ENCODE peak calls at places on chromosomes 13 and 19, in four cellular contexts. One of them, this sample, is unnamed.

GRCh38 chr13:24997367-24997967 is 98.5 kb upstream of the PABPC3 start:
- DNase-seq in mucosa of descending colon: no peak
- DNase-seq in lower lobe of right lung: no peak
- DNase-seq in uterus: no peak
- DNase-seq in this sample: no peak

GRCh38 chr13:75544681-75545333 is 4.8 kb upstream of the UCHL3 start:
- DNase-seq in mucosa of descending colon: no peak
- DNase-seq in lower lobe of right lung: no peak
- DNase-seq in uterus: no peak
- DNase-seq in this sample: no peak

GRCh38 chr19:48683349-48683748 is 10.5 kb upstream of the NTN5 start:
- DNase-seq in mucosa of descending colon: no peak
- DNase-seq in lower lobe of right lung: peak
- DNase-seq in uterus: peak
- DNase-seq in this sample: no peak

GRCh38 chr19:6222884-6223283 is 56.9 kb downstream of the MLLT1 start:
- DNase-seq in mucosa of descending colon: no peak
- DNase-seq in lower lobe of right lung: peak
- DNase-seq in uterus: no peak
- DNase-seq in this sample: no peak

GRCh38 chr19:48887861-48888612 is 10.5 kb downstream of the TULP2 start:
- DNase-seq in mucosa of descending colon: no peak
- DNase-seq in lower lobe of right lung: no peak
- DNase-seq in uterus: no peak
- DNase-seq in this sample: no peak

GRCh38 chr13:85430216-85430615 is 369.0 kb downstream of the SLITRK6 start:
- DNase-seq in mucosa of descending colon: no peak
- DNase-seq in lower lobe of right lung: no peak
- DNase-seq in uterus: no peak
- DNase-seq in this sample: no peak

GRCh38 chr13:113746143-113746525 is 12.9 kb upstream of the TMEM255B start:
- DNase-seq in mucosa of descending colon: no peak
- DNase-seq in lower lobe of right lung: no peak
- DNase-seq in uterus: no peak
- DNase-seq in this sample: no peak

GRCh38 chr19:45657520-45658163 is 10.4 kb upstream of the GIPR start:
- DNase-seq in mucosa of descending colon: no peak
- DNase-seq in lower lobe of right lung: no peak
- DNase-seq in uterus: no peak
- DNase-seq in this sample: no peak

GRCh38 chr19:7789447-7789846 is 26.4 kb downstream of the CLEC4M start:
- DNase-seq in mucosa of descending colon: peak
- DNase-seq in lower lobe of right lung: no peak
- DNase-seq in uterus: no peak
- DNase-seq in this sample: no peak

GRCh38 chr13:109497917-109498316 is 288.5 kb downstream of the IRS2 start:
- DNase-seq in mucosa of descending colon: no peak
- DNase-seq in lower lobe of right lung: no peak
- DNase-seq in uterus: no peak
- DNase-seq in this sample: no peak

GRCh38 chr19:14467816-14468215 is 7.3 kb downstream of the PTGER1 start:
- DNase-seq in mucosa of descending colon: no peak
- DNase-seq in lower lobe of right lung: no peak
- DNase-seq in uterus: no peak
- DNase-seq in this sample: no peak
- TF ChIP-seq CTCF in mucosa of descending colon: no peak
- TF ChIP-seq CTCF in lower lobe of right lung: no peak
- TF ChIP-seq CTCF in uterus: no peak
- TF ChIP-seq CTCF in this sample: no peak

GRCh38 chr19:10193666-10194499 is 870 bp downstream of the DNMT1 start:
- DNase-seq in mucosa of descending colon: no peak
- DNase-seq in lower lobe of right lung: no peak
- DNase-seq in uterus: no peak
- DNase-seq in this sample: peak

GRCh38 chr19:10191347-10191746 is 3.4 kb downstream of the DNMT1 start:
- DNase-seq in mucosa of descending colon: no peak
- DNase-seq in lower lobe of right lung: no peak
- DNase-seq in uterus: peak
- DNase-seq in this sample: no peak

GRCh38 chr19:10195199-10195519 is 406 bp upstream of the DNMT1 start:
- DNase-seq in mucosa of descending colon: no peak
- DNase-seq in lower lobe of right lung: no peak
- DNase-seq in uterus: no peak
- DNase-seq in this sample: no peak

GRCh38 chr19:10194500-10195198 is at the start of gene DNMT1:
- DNase-seq in mucosa of descending colon: peak
- DNase-seq in lower lobe of right lung: peak
- DNase-seq in uterus: peak
- DNase-seq in this sample: peak

GRCh38 chr19:10192922-10193321 is 1.8 kb downstream of the DNMT1 start:
- DNase-seq in mucosa of descending colon: no peak
- DNase-seq in lower lobe of right lung: no peak
- DNase-seq in uterus: no peak
- DNase-seq in this sample: no peak
- H3K4me3 ChIP-seq in mucosa of descending colon: no peak
- H3K4me3 ChIP-seq in lower lobe of right lung: no peak
- H3K4me3 ChIP-seq in uterus: no peak
- H3K4me3 ChIP-seq in this sample: no peak

DNA sequence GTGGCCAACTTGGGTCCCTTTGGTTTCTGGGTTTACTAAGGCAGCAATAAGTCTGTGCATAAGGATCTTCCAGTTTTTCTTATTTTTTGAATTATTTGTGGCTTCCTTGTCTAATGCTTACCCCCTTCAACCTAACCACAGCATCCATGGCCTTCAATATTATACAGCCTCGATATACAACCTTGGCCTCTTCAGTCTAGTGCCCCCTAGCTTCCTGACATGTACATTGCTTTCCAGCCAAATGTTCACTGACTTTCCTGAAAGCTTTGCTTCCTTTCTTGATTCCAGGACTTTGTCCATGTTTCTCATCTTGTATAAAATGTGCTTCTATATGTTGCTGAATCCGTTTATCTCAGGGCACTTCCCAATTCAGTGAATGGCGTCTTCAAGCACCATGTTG is 310.1 kb downstream of the OLFM4 start:
- DNase-seq in mucosa of descending colon: no peak
- DNase-seq in lower lobe of right lung: no peak
- DNase-seq in uterus: no peak
- DNase-seq in this sample: no peak
- TF ChIP-seq CTCF in mucosa of descending colon: no peak
- TF ChIP-seq CTCF in lower lobe of right lung: no peak
- TF ChIP-seq CTCF in uterus: no peak
- TF ChIP-seq CTCF in this sample: no peak

DNA sequence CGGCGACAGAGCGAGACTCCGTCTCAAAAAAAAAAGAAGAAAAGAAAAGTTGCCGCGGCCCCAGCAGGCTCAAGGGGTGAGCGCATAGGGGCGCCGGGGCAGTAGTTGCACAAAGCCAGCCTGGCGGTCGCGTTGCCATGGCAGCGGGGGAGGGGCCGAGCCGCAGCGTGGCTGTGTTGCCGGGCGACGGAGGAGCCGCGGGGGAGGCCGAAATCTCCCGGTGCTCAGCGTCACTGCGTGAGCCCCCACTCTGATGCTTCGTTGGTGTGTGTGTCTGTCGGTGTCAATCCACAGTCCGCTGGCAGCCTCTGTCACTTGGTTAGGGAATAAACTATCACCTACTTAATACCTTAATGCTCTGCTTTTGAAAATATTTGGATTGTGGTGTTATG is 82.9 kb upstream of the C1QTNF9B start:
- DNase-seq in mucosa of descending colon: peak
- DNase-seq in lower lobe of right lung: peak
- DNase-seq in uterus: peak
- DNase-seq in this sample: peak
- H3K4me3 ChIP-seq in mucosa of descending colon: no peak
- H3K4me3 ChIP-seq in lower lobe of right lung: peak
- H3K4me3 ChIP-seq in uterus: peak
- H3K4me3 ChIP-seq in this sample: peak

GRCh38 chr13:21917046-21918010 is 246.5 kb downstream of the FGF9 start:
- DNase-seq in mucosa of descending colon: no peak
- DNase-seq in lower lobe of right lung: no peak
- DNase-seq in uterus: no peak
- DNase-seq in this sample: no peak

GRCh38 chr13:21911916-21912315 is 241.0 kb downstream of the FGF9 start:
- DNase-seq in mucosa of descending colon: no peak
- DNase-seq in lower lobe of right lung: no peak
- DNase-seq in uterus: no peak
- DNase-seq in this sample: no peak

GRCh38 chr13:21909331-21909730 is 238.5 kb downstream of the FGF9 start:
- DNase-seq in mucosa of descending colon: no peak
- DNase-seq in lower lobe of right lung: no peak
- DNase-seq in uterus: no peak
- DNase-seq in this sample: no peak

DNA sequence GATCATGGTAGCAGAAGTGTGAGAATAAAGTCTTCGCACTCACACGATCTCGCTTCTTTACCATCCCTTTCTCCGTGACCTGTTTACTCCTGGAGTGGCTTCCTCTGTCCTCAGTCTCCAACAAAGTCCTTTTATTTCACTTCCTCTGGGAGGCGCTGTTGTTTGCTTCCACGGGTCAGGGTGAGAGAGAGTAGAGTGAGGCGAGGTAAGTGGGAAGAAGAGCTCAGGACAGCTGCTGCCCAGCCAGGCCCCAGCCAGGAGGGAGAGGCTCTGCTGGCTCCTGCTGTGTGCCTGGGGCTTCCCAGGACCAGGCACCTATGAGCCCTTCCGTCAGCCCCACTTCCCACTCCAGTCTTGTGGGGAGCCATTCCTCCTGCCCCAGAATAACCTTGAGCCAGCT is 242.1 kb downstream of the FGF9 start:
- DNase-seq in mucosa of descending colon: no peak
- DNase-seq in lower lobe of right lung: no peak
- DNase-seq in uterus: no peak
- DNase-seq in this sample: no peak
- TF ChIP-seq CTCF in mucosa of descending colon: no peak
- TF ChIP-seq CTCF in lower lobe of right lung: no peak
- TF ChIP-seq CTCF in uterus: no peak
- TF ChIP-seq CTCF in this sample: no peak

DNA sequence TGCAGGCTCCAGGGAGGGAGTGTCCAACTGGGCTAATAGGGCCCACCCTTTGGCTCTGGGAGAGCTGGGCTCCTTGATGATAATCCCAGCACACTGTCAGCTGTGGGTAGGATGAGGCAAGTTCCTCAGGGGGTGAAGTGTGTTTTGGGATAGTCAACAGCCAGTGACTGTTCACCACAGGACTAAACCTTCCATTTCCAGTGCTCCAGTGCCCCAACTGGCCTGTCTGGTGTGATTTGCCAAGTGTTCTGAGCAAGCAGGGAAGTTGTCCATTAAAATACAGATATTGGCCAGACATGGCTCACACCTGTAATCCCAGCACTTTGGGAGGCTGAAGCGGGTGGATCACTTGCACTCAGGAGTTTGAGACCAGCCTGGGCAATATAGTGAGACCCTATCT is 150.9 kb downstream of the TM9SF2 start:
- DNase-seq in mucosa of descending colon: no peak
- DNase-seq in lower lobe of right lung: no peak
- DNase-seq in uterus: no peak
- DNase-seq in this sample: no peak
- H3K4me3 ChIP-seq in mucosa of descending colon: no peak
- H3K4me3 ChIP-seq in lower lobe of right lung: no peak
- H3K4me3 ChIP-seq in uterus: no peak
- H3K4me3 ChIP-seq in this sample: no peak

This sample was measured in coronary artery.